ENCODE peak calls at places on chromosomes 7 and 10, in eight cellular contexts. J is CD8-positive, alpha-beta T cell; T is lower lobe of right lung; U is astrocyte of the cerebellum; K is osteocyte; O is neural crest cell; C is ovary; N is activated CD8-positive, alpha-beta T cell treated with anti-CD3 and anti-CD28 coated beads for 36 hours. A is an unnamed sample.

GRCh38 chr7:136033413-136034031 is 56.4 kb upstream of the MTPN start:
- DNase-seq in T (no peak), O (no peak), U (no peak), N (no peak), J (no peak), C (peak; percentile 40), K (no peak), A (no peak)

GRCh38 chr7:86158111-86158510 is 485.6 kb upstream of the GRM3 start:
- DNase-seq in C (no peak), O (no peak), U (no peak), T (no peak), N (no peak), K (no peak), J (no peak), A (no peak)

GRCh38 chr10:91201213-91201996 is 19.1 kb upstream of the PCGF5 start:
- DNase-seq in K (no peak), O (no peak), T (no peak), J (no peak), C (no peak), U (no peak), N (peak; percentile 77), A (no peak)

GRCh38 chr10:34723746-34724145 is 91.3 kb downstream of the PARD3 start:
- DNase-seq in N (no peak), U (peak; percentile 68), C (peak; percentile 40), J (no peak), T (no peak), O (no peak), K (no peak), A (peak; percentile 45)

GRCh38 chr7:50795831-50796230 is 13.1 kb upstream of the GRB10 start:
- DNase-seq in K (no peak), O (no peak), C (no peak), U (no peak), T (no peak), J (no peak), N (no peak), A (no peak)

GRCh38 chr10:368579-369255 is 233.5 kb downstream of the ZMYND11 start:
- DNase-seq in T (no peak), J (no peak), U (no peak), K (no peak), N (no peak), C (no peak), O (no peak), A (no peak)

GRCh38 chr10:10930979-10931743 is 86.5 kb upstream of the CELF2 start:
- DNase-seq in N (no peak), O (no peak), T (no peak), C (no peak), K (no peak), J (no peak), U (no peak), A (no peak)

GRCh38 chr7:141641876-141642275 is 60.1 kb downstream of the DENND11 start:
- DNase-seq in O (no peak), N (no peak), T (no peak), C (no peak), U (no peak), J (no peak), K (no peak), A (no peak)

GRCh38 chr7:141702047-141702567 is at the start of gene DENND11:
- DNase-seq in K (no peak), C (peak; percentile 56), J (peak; percentile 30), T (peak; percentile 70), O (peak; percentile 33), N (peak; percentile 34), U (no peak), A (no peak)

GRCh38 chr7:15561840-15562239 is at the start of gene AGMO:
- DNase-seq in O (no peak), N (no peak), K (peak; percentile 84), T (no peak), U (no peak), J (no peak), C (peak; percentile 26), A (no peak)

GRCh38 chr10:78868861-78869260 is 199.9 kb upstream of the ZMIZ1 start:
- DNase-seq in C (no peak), K (peak; percentile 70), N (no peak), T (no peak), U (no peak), O (no peak), J (no peak), A (no peak)

GRCh38 chr7:149869867-149870266 is 3.9 kb upstream of the ATP6V0E2 start:
- DNase-seq in U (no peak), O (no peak), N (peak; percentile 64), K (peak; percentile 32), T (no peak), C (no peak), J (no peak), A (no peak)

GRCh38 chr7:127226685-127227374 is 25.9 kb downstream of the GRM8 start:
- DNase-seq in U (no peak), O (no peak), N (no peak), K (no peak), T (no peak), J (no peak), C (no peak), A (no peak)

GRCh38 chr10:93841930-93842329 is 51.8 kb upstream of the SLC35G1 start:
- DNase-seq in C (no peak), J (no peak), N (no peak), T (no peak), K (no peak), U (no peak), O (no peak), A (no peak)

GRCh38 chr7:72805526-72806494 is 22.2 kb downstream of the TYW1B start:
- DNase-seq in J (no peak), U (no peak), C (no peak), O (no peak), N (no peak), K (no peak), T (no peak), A (no peak)

GRCh38 chr10:132319853-132320669 is 11.9 kb upstream of the LRRC27 start:
- DNase-seq in J (no peak), O (no peak), U (peak; percentile 75), C (no peak), N (peak; percentile 62), T (no peak), K (no peak), A (peak; percentile 70)

GRCh38 chr7:50660830-50661175 is 95.6 kb upstream of the DDC start:
- DNase-seq in U (no peak), T (no peak), J (no peak), K (peak; percentile 75), N (no peak), O (no peak), C (no peak), A (no peak)

GRCh38 chr7:100835903-100836811 is 8.8 kb upstream of the EPHB4 start:
- DNase-seq in N (no peak), O (no peak), K (no peak), C (peak; percentile 49), J (no peak), T (peak; percentile 65), U (no peak), A (no peak)

GRCh38 chr7:124930655-124931597 is 1.3 kb upstream of the POT1 start:
- DNase-seq in J (no peak), T (no peak), O (no peak), N (no peak), U (no peak), K (no peak), C (peak; percentile 30), A (no peak)

GRCh38 chr10:92667078-92667477 is 22.7 kb upstream of the HHEX start:
- DNase-seq in U (no peak), N (no peak), C (no peak), O (no peak), T (no peak), J (no peak), K (no peak), A (no peak)

GRCh38 chr7:116180302-116180701 is 30.0 kb upstream of the TES start:
- DNase-seq in N (peak; percentile 18), C (no peak), U (peak; percentile 50), O (no peak), K (no peak), T (no peak), J (no peak), A (no peak)

GRCh38 chr7:22453159-22453558 is 46.8 kb downstream of the STEAP1B start:
- DNase-seq in T (no peak), K (no peak), C (no peak), J (no peak), U (no peak), N (no peak), O (no peak), A (no peak)
- TF ChIP-seq CTCF in T (no peak), K (no peak), C (no peak), J (no peak), U (no peak), N (no peak), O (no peak), A (no peak)

GRCh38 chr10:118958559-118958958 is 71.0 kb upstream of the NANOS1 start:
- DNase-seq in T (no peak), C (no peak), K (no peak), J (no peak), O (no peak), N (no peak), U (no peak), A (no peak)
- TF ChIP-seq CTCF in T (no peak), C (no peak), K (no peak), J (no peak), O (no peak), N (no peak), U (no peak), A (no peak)

DNA sequence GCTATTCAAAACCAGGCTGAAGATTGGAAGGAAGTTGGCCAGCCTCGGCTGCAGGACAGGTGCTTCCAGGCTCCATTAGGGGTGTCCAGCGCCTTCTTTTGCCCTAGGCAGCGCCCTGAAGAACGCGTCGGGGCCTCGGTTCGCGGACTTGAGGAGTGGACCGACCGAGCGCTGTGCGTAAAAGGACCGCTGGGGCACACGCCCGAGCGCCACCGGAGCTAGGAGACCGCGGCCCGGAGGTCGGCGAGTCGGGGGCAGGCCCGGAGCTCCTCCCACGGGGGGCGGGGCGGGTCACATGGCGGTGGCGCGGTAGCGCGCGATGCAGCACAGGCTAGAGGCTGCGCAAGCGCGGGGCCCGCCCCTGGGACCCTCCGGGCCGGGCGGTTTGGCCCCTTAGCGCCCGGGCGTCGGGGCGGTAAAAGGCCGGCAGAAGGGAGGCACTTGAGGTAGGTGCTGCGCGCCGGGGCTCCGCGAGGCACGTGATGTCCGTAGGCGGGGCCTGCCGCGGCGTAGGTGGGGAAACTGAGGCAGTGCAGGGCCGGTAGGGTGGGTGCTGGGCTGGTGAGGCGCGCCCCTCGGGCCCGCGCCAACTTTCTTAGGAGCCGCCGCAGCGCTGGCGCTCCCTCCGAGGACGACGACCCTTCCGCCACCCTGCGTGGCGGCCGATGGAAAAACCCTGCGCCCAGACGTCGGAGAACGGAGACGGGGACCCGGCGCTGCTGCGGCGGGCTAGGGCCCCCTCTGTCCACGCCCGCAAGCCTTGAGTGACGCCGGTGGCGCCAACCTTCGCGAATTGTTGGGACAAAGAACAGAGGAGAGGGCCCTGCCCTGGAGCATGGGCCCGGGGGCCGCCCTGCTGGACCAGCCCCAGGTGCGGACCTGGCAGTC is at the start of gene PRXL2A:
- DNase-seq in N (peak; percentile 92), C (peak; percentile 88), T (peak; percentile 90), J (peak; percentile 71), O (peak; percentile 95), U (no peak), K (peak; percentile 89), A (no peak)
- TF ChIP-seq CTCF in N (no peak), C (no peak), T (no peak), J (no peak), O (peak; percentile 22), U (no peak), K (no peak), A (no peak)

GRCh38 chr10:12081470-12081869 is 12.7 kb downstream of the DHTKD1 start:
- DNase-seq in U (no peak), C (no peak), T (no peak), J (no peak), O (no peak), N (no peak), K (no peak), A (no peak)

GRCh38 chr10:12077580-12078180 is 8.9 kb downstream of the DHTKD1 start:
- DNase-seq in K (no peak), J (no peak), N (no peak), C (no peak), U (no peak), T (no peak), O (no peak), A (no peak)

GRCh38 chr10:12081879-12082560 is 13.3 kb downstream of the DHTKD1 start:
- DNase-seq in N (no peak), T (no peak), J (no peak), C (no peak), U (peak; percentile 20), O (no peak), K (no peak), A (no peak)
- TF ChIP-seq CTCF in N (no peak), T (no peak), J (no peak), C (no peak), U (no peak), O (no peak), K (no peak), A (no peak)